ENCODE peak calls at places on chromosomes 3 and 15, in four cellular contexts. P is T-cell, H is non-pigmented ciliary epithelial cell, X is suprapubic skin. N is an unnamed sample.

GRCh38 chr15:68739390-68740075 is 81.2 kb downstream of the ANP32A start:
- DNase-seq in X (no peak), P (no peak), H (no peak), N (no peak)

GRCh38 chr3:188326968-188327367 is 173.0 kb downstream of the LPP start:
- DNase-seq in H (no peak), P (no peak), X (no peak), N (no peak)

GRCh38 chr3:183551930-183552329 is 3.6 kb downstream of the KLHL6 start:
- DNase-seq in P (no peak), X (no peak), H (no peak), N (no peak)

GRCh38 chr15:90029024-90029423 is 27.9 kb downstream of the ZNF710 start:
- DNase-seq in X (no peak), P (no peak), H (no peak), N (peak)

GRCh38 chr3:106332884-106333283 is 464.1 kb upstream of the CBLB start:
- DNase-seq in X (no peak), H (no peak), P (no peak), N (no peak)

GRCh38 chr3:53513556-53514190 is 19.3 kb downstream of the CACNA1D start:
- DNase-seq in H (no peak), P (no peak), X (no peak), N (no peak)

GRCh38 chr15:67241132-67241855 is 13.2 kb downstream of the AAGAB start:
- DNase-seq in H (no peak), P (no peak), X (no peak), N (no peak)

GRCh38 chr3:13568515-13568995 is 19.6 kb downstream of the FBLN2 start:
- DNase-seq in X (no peak), P (no peak), H (no peak), N (no peak)

GRCh38 chr15:66756220-66756769 is 54.3 kb downstream of the SMAD6 start:
- DNase-seq in X (no peak), P (no peak), H (no peak), N (no peak)

GRCh38 chr3:61663728-61664492 is 102.5 kb downstream of the PTPRG start:
- DNase-seq in P (no peak), H (peak), X (no peak), N (no peak)

GRCh38 chr15:70382762-70383458 is 285.2 kb upstream of the TLE3 start:
- DNase-seq in X (no peak), H (no peak), P (no peak), N (no peak)

GRCh38 chr15:62287066-62287857 is 122.2 kb upstream of the C2CD4B start:
- DNase-seq in X (no peak), P (no peak), H (no peak), N (no peak)

N was measured in gastrocnemius medialis.